ENCODE peak calls at places on chromosomes 5 and 9, in five cellular contexts. E is lower leg skin, Z is GM13976, Y is Peyer's patch, S is A673. I is an unnamed sample.

GRCh38 chr5:177335043-177335700 is 16.3 kb downstream of the LMAN2 start:
- DNase-seq in E (no peak), Z (no peak), Y (peak), S (no peak), I (no peak)

GRCh38 chr9:105309531-105309931 is 65.1 kb downstream of the SLC44A1 start:
- DNase-seq in E (no peak), Z (no peak), Y (no peak), S (no peak), I (no peak)

GRCh38 chr9:26725573-26725972 is 167.0 kb downstream of the CAAP1 start:
- DNase-seq in E (peak), Z (no peak), Y (no peak), S (no peak), I (no peak)

GRCh38 chr5:158658439-158659230 is 441.1 kb downstream of the EBF1 start:
- DNase-seq in E (no peak), Z (no peak), Y (no peak), S (peak), I (no peak)

GRCh38 chr5:178625679-178626483 is 969 bp downstream of the CLK4 start:
- DNase-seq in E (peak), Z (peak), Y (no peak), S (no peak), I (no peak)

GRCh38 chr9:97703437-97704326 is 6.5 kb upstream of the XPA start:
- DNase-seq in E (no peak), Z (no peak), Y (no peak), S (no peak), I (no peak)

GRCh38 chr9:86491634-86492266 is 137.5 kb upstream of the TUT7 start:
- DNase-seq in E (no peak), Z (no peak), Y (no peak), S (no peak), I (no peak)

GRCh38 chr5:60334281-60334713 is 365.7 kb downstream of the DEPDC1B start:
- DNase-seq in E (no peak), Z (no peak), Y (no peak), S (no peak), I (no peak)

GRCh38 chr9:17520264-17521058 is 58.4 kb upstream of the SH3GL2 start:
- DNase-seq in E (no peak), Z (no peak), Y (no peak), S (no peak), I (no peak)

GRCh38 chr5:172642046-172642409 is 965 bp downstream of the NEURL1B start:
- DNase-seq in E (no peak), Z (no peak), Y (no peak), S (no peak), I (no peak)

GRCh38 chr5:139473565-139473964 is 2.8 kb downstream of the SMIM33 start:
- DNase-seq in E (no peak), Z (no peak), Y (no peak), S (no peak), I (no peak)

GRCh38 chr9:125843646-125844045 is 96.5 kb downstream of the PBX3 start:
- DNase-seq in E (no peak), Z (no peak), Y (no peak), S (no peak), I (no peak)

GRCh38 chr9:104868687-104869404 is 59.1 kb downstream of the ABCA1 start:
- DNase-seq in E (peak), Z (peak), Y (no peak), S (peak), I (peak)

GRCh38 chr5:14582797-14583137 is 1.2 kb downstream of the OTULINL start:
- DNase-seq in E (no peak), Z (no peak), Y (no peak), S (peak), I (no peak)

GRCh38 chr9:5557606-5558587 is 47.6 kb downstream of the PDCD1LG2 start:
- DNase-seq in E (peak), Z (no peak), Y (no peak), S (peak), I (no peak)

GRCh38 chr5:91038180-91038808 is 344.8 kb downstream of the ARRDC3 start:
- DNase-seq in E (no peak), Z (no peak), Y (no peak), S (peak), I (no peak)

GRCh38 chr5:9239071-9239470 is 306.8 kb downstream of the SEMA5A start:
- DNase-seq in E (no peak), Z (no peak), Y (no peak), S (no peak), I (no peak)

GRCh38 chr5:159184858-159185381 is 24.4 kb downstream of the RNF145 start:
- DNase-seq in E (no peak), Z (no peak), Y (no peak), S (peak), I (no peak)

GRCh38 chr5:9324348-9325056 is 221.4 kb downstream of the SEMA5A start:
- DNase-seq in E (no peak), Z (no peak), Y (no peak), S (no peak), I (no peak)

GRCh38 chr5:40355842-40356241 is 323.9 kb upstream of the PTGER4 start:
- DNase-seq in E (no peak), Z (no peak), Y (no peak), S (no peak), I (no peak)

GRCh38 chr9:109931623-109932022 is 151.6 kb downstream of the PALM2AKAP2 start:
- DNase-seq in E (no peak), Z (no peak), Y (no peak), S (no peak), I (no peak)

GRCh38 chr5:157312492-157312891 is 46.6 kb downstream of the CYFIP2 start:
- DNase-seq in E (no peak), Z (peak), Y (no peak), S (peak), I (peak)

GRCh38 chr5:112694853-112695709 is 42.6 kb upstream of the APC start:
- DNase-seq in E (no peak), Z (no peak), Y (no peak), S (peak), I (no peak)

GRCh38 chr5:9056046-9056445 is 489.8 kb downstream of the SEMA5A start:
- DNase-seq in E (no peak), Z (no peak), Y (no peak), S (no peak), I (no peak)

GRCh38 chr9:127209220-127209619 is 55.4 kb upstream of the GARNL3 start:
- DNase-seq in E (no peak), Z (no peak), Y (no peak), S (no peak), I (no peak)

GRCh38 chr9:7363777-7364477 is 435.7 kb downstream of the DMAC1 start:
- DNase-seq in E (no peak), Z (no peak), Y (no peak), S (peak), I (no peak)

GRCh38 chr9:72871685-72872084 is 81.2 kb downstream of the ALDH1A1 start:
- DNase-seq in E (no peak), Z (no peak), Y (no peak), S (peak), I (no peak)

GRCh38 chr5:141121563-141121962 is at the start of gene PCDHB4:
- DNase-seq in E (no peak), Z (no peak), Y (no peak), S (peak), I (no peak)

GRCh38 chr5:125189451-125190051 is 443.1 kb upstream of the ZNF608 start:
- DNase-seq in E (no peak), Z (no peak), Y (no peak), S (no peak), I (no peak)

GRCh38 chr5:39062530-39062929 is 11.7 kb downstream of the RICTOR start:
- DNase-seq in E (no peak), Z (no peak), Y (no peak), S (no peak), I (no peak)

GRCh38 chr5:140806834-140807775 is at the start of gene PCDHA4:
- DNase-seq in E (no peak), Z (no peak), Y (no peak), S (peak), I (peak)

GRCh38 chr5:37554938-37555337 is 175.8 kb downstream of the WDR70 start:
- DNase-seq in E (no peak), Z (peak), Y (no peak), S (no peak), I (peak)

GRCh38 chr9:108776920-108777650 is 78.7 kb downstream of the ACTL7B start:
- DNase-seq in E (no peak), Z (no peak), Y (no peak), S (no peak), I (no peak)

GRCh38 chr5:88236866-88237642 is 31.6 kb downstream of the TMEM161B start:
- DNase-seq in E (no peak), Z (no peak), Y (no peak), S (no peak), I (no peak)

GRCh38 chr5:15574806-15575205 is 74.8 kb downstream of the FBXL7 start:
- DNase-seq in E (no peak), Z (no peak), Y (no peak), S (no peak), I (no peak)

DNA sequence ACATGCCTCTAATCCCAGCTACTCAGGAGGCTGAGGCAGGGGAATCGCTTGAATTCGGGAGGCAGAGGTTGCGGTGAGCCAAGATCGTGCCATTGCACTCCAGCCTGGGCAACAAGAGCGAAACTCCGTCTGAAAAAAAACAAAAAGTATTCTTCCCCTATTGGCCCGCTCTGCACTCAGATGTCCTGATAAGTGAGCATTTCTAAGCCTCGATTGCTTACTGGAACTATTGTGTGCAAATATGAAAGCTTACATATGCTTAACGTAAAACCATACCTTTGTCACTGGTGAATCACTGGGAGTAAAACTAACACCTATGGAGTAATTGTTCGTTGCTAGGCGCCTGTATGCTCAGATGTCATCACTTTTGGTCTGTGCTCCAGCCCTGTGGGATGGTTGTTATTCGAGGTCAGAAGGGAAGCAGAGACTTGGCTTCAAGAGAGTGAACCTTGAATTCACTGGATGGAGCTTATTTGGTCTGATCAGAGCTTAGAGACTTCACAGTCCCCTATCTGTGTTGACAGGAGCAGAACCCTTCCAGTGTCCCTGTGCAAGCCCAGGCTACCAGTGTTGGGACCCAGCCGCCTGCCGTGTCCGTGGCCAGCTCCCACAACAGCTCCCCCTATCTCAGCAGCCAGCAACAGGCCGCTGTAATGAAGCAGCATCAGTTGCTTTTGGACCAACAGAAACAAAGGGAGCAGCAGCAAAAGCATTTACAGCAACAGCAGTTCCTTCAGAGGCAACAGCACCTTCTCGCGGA is 25.3 kb upstream of the LTC4S start:
- DNase-seq in E (no peak), Z (no peak), Y (no peak), S (no peak), I (no peak)
- TF ChIP-seq CTCF in E (no peak), Z (no peak), Y (no peak), S (no peak), I (no peak)

GRCh38 chr5:102971693-102972293 is 148.1 kb downstream of the GIN1 start:
- DNase-seq in E (no peak), Z (no peak), Y (no peak), S (peak), I (no peak)
- TF ChIP-seq CTCF in E (no peak), Z (peak), Y (peak), S (peak), I (no peak)

DNA sequence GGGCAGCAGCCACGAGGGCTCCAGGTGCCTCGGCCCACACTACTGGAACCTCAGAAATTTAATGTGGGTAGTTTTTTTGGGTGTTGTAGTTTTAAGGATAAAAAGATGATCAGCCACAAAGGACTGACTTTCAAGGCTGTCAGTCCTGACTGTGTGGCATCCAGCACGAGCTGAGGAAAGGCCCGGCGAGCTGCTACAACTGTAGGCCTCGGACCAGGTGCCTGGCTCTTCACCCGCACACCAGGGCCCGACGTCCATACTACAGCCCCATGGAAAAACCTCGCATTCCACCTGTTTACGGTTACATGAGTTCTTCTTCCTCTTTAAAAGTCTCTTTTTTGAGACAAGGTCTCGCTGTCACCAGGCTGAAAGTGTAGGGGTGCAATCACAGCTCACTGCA is 2.6 kb downstream of the CLPTM1L start:
- DNase-seq in E (no peak), Z (no peak), Y (peak), S (no peak), I (no peak)
- TF ChIP-seq CTCF in E (no peak), Z (no peak), Y (no peak), S (no peak), I (no peak)

DNA sequence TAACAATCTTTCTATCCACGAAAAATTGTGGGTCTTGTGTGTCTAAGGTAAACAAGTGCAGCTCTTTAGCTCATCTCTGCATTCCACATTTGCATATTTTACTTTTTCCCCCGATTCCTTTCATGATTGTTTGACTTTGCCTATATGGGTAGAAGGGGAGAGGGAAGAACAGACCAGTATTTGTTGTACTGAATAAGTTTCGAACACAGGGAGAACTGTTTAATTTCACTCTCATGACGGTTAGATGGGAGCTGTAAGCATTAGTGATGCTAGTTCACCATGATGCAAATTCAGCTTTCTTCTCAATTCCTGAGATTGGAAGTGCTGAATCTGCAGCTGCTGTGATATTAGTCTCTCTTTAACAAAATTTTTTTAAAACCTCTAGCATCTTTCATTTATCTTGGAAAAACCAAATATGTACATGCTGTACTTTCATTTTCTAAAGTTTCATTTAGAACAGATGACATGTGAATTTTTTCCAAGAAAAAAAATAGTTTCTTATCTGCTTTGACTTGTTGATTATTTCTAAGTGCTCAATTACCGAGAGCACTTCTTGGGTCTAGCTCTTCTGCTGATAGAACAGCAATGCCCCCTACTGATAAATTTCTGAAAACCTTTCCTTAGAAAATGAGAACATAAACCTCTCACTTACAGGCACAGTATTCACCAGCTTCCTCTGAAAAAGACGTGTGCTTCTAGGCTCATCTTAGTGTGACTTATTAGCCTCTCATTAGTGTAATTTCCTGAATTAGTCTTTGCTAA is 149.5 kb downstream of the BAAT start:
- DNase-seq in E (no peak), Z (peak), Y (no peak), S (peak), I (no peak)
- TF ChIP-seq CTCF in E (no peak), Z (peak), Y (peak), S (peak), I (no peak)

DNA sequence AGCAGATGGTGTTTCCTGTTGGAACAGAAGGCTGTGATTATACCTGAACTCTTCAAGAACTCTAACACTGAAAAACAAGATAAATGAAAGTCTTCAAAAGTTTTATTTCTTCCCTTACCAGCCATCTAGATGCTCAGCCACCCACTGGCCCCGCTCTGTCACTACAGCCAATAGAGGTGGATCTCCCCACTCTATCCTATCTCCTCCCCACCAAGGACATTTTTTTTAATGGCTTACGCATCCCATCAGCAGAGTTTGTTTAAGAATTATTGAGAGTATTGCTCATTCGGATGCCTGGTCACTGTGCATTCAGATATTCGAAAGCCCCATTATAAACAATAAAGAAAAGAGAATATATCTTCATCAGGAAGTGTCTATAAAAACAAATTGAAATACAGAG is 159.4 kb downstream of the RASEF start:
- DNase-seq in E (no peak), Z (no peak), Y (no peak), S (no peak), I (no peak)
- TF ChIP-seq CTCF in E (no peak), Z (no peak), Y (no peak), S (no peak), I (no peak)

GRCh38 chr9:12813960-12814876 is 39.4 kb downstream of the LURAP1L start:
- DNase-seq in E (peak), Z (no peak), Y (peak), S (peak), I (peak)
- TF ChIP-seq CTCF in E (no peak), Z (no peak), Y (peak), S (peak), I (no peak)

I was measured in mucosa of descending colon.